ENCODE peak calls at places on chromosome 9, in five cellular contexts. One of them, this sample, is unnamed. For H3K4me1, the result is how much of the 10 kb centered on the place peaks cover.

GRCh38 chr9:10999646-11000045 is 386.8 kb upstream of the PTPRD start:
- DNase-seq in HCT116: no peak
- DNase-seq in hepatocyte: no peak
- DNase-seq in astrocyte: no peak
- DNase-seq in gastrocnemius medialis: no peak
- DNase-seq in this sample: peak

GRCh38 chr9:21741151-21741550 is 61.3 kb upstream of the MTAP start:
- DNase-seq in gastrocnemius medialis: no peak
- DNase-seq in astrocyte: peak
- DNase-seq in hepatocyte: no peak
- DNase-seq in HCT116: no peak
- DNase-seq in this sample: no peak

GRCh38 chr9:36992501-36993316 is 41.4 kb downstream of the PAX5 start:
- DNase-seq in HCT116: no peak
- DNase-seq in astrocyte: no peak
- DNase-seq in gastrocnemius medialis: no peak
- DNase-seq in hepatocyte: no peak
- DNase-seq in this sample: no peak

GRCh38 chr9:23851024-23851629 is 25.1 kb upstream of the ELAVL2 start:
- DNase-seq in HCT116: no peak
- DNase-seq in astrocyte: peak
- DNase-seq in hepatocyte: peak
- DNase-seq in gastrocnemius medialis: no peak
- DNase-seq in this sample: peak

GRCh38 chr9:1977026-1977425 is 38.1 kb upstream of the SMARCA2 start:
- DNase-seq in HCT116: no peak
- DNase-seq in hepatocyte: no peak
- DNase-seq in astrocyte: no peak
- DNase-seq in gastrocnemius medialis: no peak
- DNase-seq in this sample: no peak

GRCh38 chr9:112831281-112831851 is 59.3 kb downstream of the SLC46A2 start:
- DNase-seq in astrocyte: no peak
- DNase-seq in hepatocyte: no peak
- DNase-seq in HCT116: no peak
- DNase-seq in gastrocnemius medialis: peak
- DNase-seq in this sample: no peak

GRCh38 chr9:124110307-124110915 is 98.8 kb downstream of the LHX2 start:
- DNase-seq in HCT116: no peak
- DNase-seq in gastrocnemius medialis: no peak
- DNase-seq in astrocyte: peak
- DNase-seq in hepatocyte: peak
- DNase-seq in this sample: peak

GRCh38 chr9:81535542-81536241 is 153.7 kb downstream of the TLE1 start:
- DNase-seq in astrocyte: peak
- DNase-seq in HCT116: no peak
- DNase-seq in gastrocnemius medialis: no peak
- DNase-seq in hepatocyte: peak
- DNase-seq in this sample: no peak

GRCh38 chr9:1087120-1087881 is 37.1 kb downstream of the DMRT2 start:
- DNase-seq in gastrocnemius medialis: no peak
- DNase-seq in HCT116: no peak
- DNase-seq in hepatocyte: no peak
- DNase-seq in astrocyte: no peak
- DNase-seq in this sample: no peak

GRCh38 chr9:133184971-133185370 is 21.3 kb upstream of the GBGT1 start:
- DNase-seq in astrocyte: peak
- DNase-seq in gastrocnemius medialis: no peak
- DNase-seq in HCT116: peak
- DNase-seq in hepatocyte: peak
- DNase-seq in this sample: peak

GRCh38 chr9:6876195-6876594 is 118.4 kb downstream of the KDM4C start:
- DNase-seq in astrocyte: peak
- DNase-seq in HCT116: no peak
- DNase-seq in hepatocyte: no peak
- DNase-seq in gastrocnemius medialis: no peak
- DNase-seq in this sample: no peak

GRCh38 chr9:2616726-2617377 is 4.7 kb upstream of the VLDLR start:
- DNase-seq in hepatocyte: no peak
- DNase-seq in astrocyte: no peak
- DNase-seq in gastrocnemius medialis: no peak
- DNase-seq in HCT116: no peak
- DNase-seq in this sample: no peak

GRCh38 chr9:114156658-114157421 is 1.5 kb downstream of the COL27A1 start:
- DNase-seq in gastrocnemius medialis: peak
- DNase-seq in astrocyte: peak
- DNase-seq in hepatocyte: peak
- DNase-seq in HCT116: no peak
- DNase-seq in this sample: peak

GRCh38 chr9:114161518-114161917 is 6.2 kb downstream of the COL27A1 start:
- DNase-seq in hepatocyte: no peak
- DNase-seq in gastrocnemius medialis: no peak
- DNase-seq in astrocyte: no peak
- DNase-seq in HCT116: no peak
- DNase-seq in this sample: no peak

GRCh38 chr9:114157516-114158176 is 2.3 kb downstream of the COL27A1 start:
- DNase-seq in HCT116: no peak
- DNase-seq in astrocyte: peak
- DNase-seq in gastrocnemius medialis: no peak
- DNase-seq in hepatocyte: no peak
- DNase-seq in this sample: no peak

GRCh38 chr9:114158482-114159130 is 3.3 kb downstream of the COL27A1 start:
- DNase-seq in gastrocnemius medialis: no peak
- DNase-seq in astrocyte: no peak
- DNase-seq in hepatocyte: no peak
- DNase-seq in HCT116: no peak
- DNase-seq in this sample: no peak

GRCh38 chr9:114159562-114160145 is 4.3 kb downstream of the COL27A1 start:
- DNase-seq in astrocyte: no peak
- DNase-seq in gastrocnemius medialis: no peak
- DNase-seq in hepatocyte: no peak
- DNase-seq in HCT116: no peak
- DNase-seq in this sample: no peak
- H3K4me1 ChIP-seq in astrocyte: under half
- H3K4me1 ChIP-seq in gastrocnemius medialis: under half
- H3K4me1 ChIP-seq in hepatocyte: half or more
- H3K4me1 ChIP-seq in HCT116: under half
- H3K4me1 ChIP-seq in this sample: under half

GRCh38 chr9:88775559-88775958 is 215.7 kb upstream of the S1PR3 start:
- DNase-seq in hepatocyte: no peak
- DNase-seq in astrocyte: peak
- DNase-seq in HCT116: no peak
- DNase-seq in gastrocnemius medialis: no peak
- DNase-seq in this sample: no peak
- H3K4me1 ChIP-seq in hepatocyte: under half
- H3K4me1 ChIP-seq in astrocyte: under half
- H3K4me1 ChIP-seq in HCT116: under half
- H3K4me1 ChIP-seq in gastrocnemius medialis: under half
- H3K4me1 ChIP-seq in this sample: under half

GRCh38 chr9:130845254-130845653 is 10.2 kb downstream of the ABL1 start:
- DNase-seq in gastrocnemius medialis: no peak
- DNase-seq in astrocyte: no peak
- DNase-seq in HCT116: no peak
- DNase-seq in hepatocyte: no peak
- DNase-seq in this sample: peak
- H3K4me1 ChIP-seq in gastrocnemius medialis: half or more
- H3K4me1 ChIP-seq in astrocyte: half or more
- H3K4me1 ChIP-seq in HCT116: under half
- H3K4me1 ChIP-seq in hepatocyte: half or more
- H3K4me1 ChIP-seq in this sample: under half

GRCh38 chr9:32382582-32383320 is 1.7 kb upstream of the ACO1 start:
- DNase-seq in HCT116: no peak
- DNase-seq in hepatocyte: no peak
- DNase-seq in gastrocnemius medialis: no peak
- DNase-seq in astrocyte: no peak
- DNase-seq in this sample: no peak

GRCh38 chr9:32378993-32379729 is 5.3 kb upstream of the ACO1 start:
- DNase-seq in gastrocnemius medialis: no peak
- DNase-seq in hepatocyte: peak
- DNase-seq in HCT116: peak
- DNase-seq in astrocyte: peak
- DNase-seq in this sample: peak

GRCh38 chr9:32380944-32381343 is 3.5 kb upstream of the ACO1 start:
- DNase-seq in HCT116: no peak
- DNase-seq in astrocyte: no peak
- DNase-seq in hepatocyte: no peak
- DNase-seq in gastrocnemius medialis: no peak
- DNase-seq in this sample: no peak

GRCh38 chr9:32376295-32376694 is 8.1 kb upstream of the ACO1 start:
- DNase-seq in astrocyte: no peak
- DNase-seq in gastrocnemius medialis: no peak
- DNase-seq in HCT116: no peak
- DNase-seq in hepatocyte: no peak
- DNase-seq in this sample: peak

DNA sequence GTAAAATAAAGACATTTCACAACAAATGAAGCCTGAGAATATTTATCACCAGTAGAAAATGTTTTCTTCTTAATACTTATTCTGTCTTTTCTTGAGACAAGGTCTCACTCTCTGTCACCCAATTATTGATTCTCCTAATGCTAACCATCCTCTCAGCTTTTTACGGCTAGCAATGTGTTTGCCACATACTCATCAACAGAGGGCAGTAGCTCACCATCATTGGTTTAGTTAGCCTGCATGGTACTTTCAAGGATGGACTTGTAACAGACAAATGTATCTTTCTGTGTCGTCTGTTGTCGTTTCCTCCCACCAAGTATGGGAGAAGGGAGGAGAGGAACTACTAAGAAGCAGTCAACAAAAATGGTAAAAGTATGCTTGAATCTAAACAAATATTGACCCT is 5.9 kb upstream of the ACO1 start:
- DNase-seq in hepatocyte: peak
- DNase-seq in HCT116: peak
- DNase-seq in astrocyte: peak
- DNase-seq in gastrocnemius medialis: no peak
- DNase-seq in this sample: peak
- H3K4me1 ChIP-seq in hepatocyte: under half
- H3K4me1 ChIP-seq in HCT116: under half
- H3K4me1 ChIP-seq in astrocyte: under half
- H3K4me1 ChIP-seq in gastrocnemius medialis: under half
- H3K4me1 ChIP-seq in this sample: under half

GRCh38 chr9:93594041-93594756 is 17.8 kb downstream of the PHF2 start:
- DNase-seq in astrocyte: no peak
- DNase-seq in HCT116: no peak
- DNase-seq in gastrocnemius medialis: no peak
- DNase-seq in hepatocyte: peak
- DNase-seq in this sample: no peak

GRCh38 chr9:93593144-93593655 is 16.8 kb downstream of the PHF2 start:
- DNase-seq in astrocyte: no peak
- DNase-seq in hepatocyte: no peak
- DNase-seq in HCT116: no peak
- DNase-seq in gastrocnemius medialis: no peak
- DNase-seq in this sample: no peak

GRCh38 chr9:93591301-93591700 is 14.9 kb downstream of the PHF2 start:
- DNase-seq in HCT116: no peak
- DNase-seq in astrocyte: no peak
- DNase-seq in gastrocnemius medialis: no peak
- DNase-seq in hepatocyte: no peak
- DNase-seq in this sample: no peak

GRCh38 chr9:93591706-93592388 is 15.5 kb downstream of the PHF2 start:
- DNase-seq in astrocyte: no peak
- DNase-seq in HCT116: no peak
- DNase-seq in hepatocyte: no peak
- DNase-seq in gastrocnemius medialis: no peak
- DNase-seq in this sample: no peak

DNA sequence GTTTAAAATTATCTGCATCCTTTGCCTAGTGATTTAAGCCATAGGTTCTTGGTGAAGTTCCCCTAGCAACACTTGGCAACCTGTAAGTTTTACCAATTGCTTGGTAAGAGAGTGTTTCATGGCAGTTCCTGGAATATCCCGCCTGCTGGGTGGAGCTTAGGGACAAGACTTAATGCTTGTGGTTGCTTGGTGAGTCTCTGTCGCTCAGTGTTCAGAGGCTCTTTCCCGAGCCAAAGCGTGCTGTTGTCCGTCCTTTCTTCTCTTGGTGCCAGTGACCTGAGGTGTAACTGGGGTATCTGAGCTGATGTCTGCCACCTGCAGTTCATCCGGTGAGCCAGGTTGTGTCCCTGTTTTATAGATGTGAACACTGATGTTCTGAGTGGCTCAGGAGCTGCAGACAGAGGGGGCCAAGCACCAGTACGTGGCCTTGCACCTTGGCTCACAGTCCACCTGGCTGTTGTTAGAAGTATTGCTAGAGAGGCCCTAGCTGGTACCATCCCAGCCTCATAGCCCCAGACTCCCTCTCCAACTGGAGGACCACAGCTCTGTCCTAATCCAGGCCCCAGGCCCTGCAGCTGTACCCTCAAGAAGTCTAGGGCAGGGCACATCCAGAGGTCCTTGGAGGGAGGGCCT is 16.1 kb downstream of the PHF2 start:
- DNase-seq in hepatocyte: no peak
- DNase-seq in astrocyte: no peak
- DNase-seq in gastrocnemius medialis: no peak
- DNase-seq in HCT116: peak
- DNase-seq in this sample: no peak
- H3K4me1 ChIP-seq in hepatocyte: under half
- H3K4me1 ChIP-seq in astrocyte: under half
- H3K4me1 ChIP-seq in gastrocnemius medialis: under half
- H3K4me1 ChIP-seq in HCT116: under half
- H3K4me1 ChIP-seq in this sample: under half

DNA sequence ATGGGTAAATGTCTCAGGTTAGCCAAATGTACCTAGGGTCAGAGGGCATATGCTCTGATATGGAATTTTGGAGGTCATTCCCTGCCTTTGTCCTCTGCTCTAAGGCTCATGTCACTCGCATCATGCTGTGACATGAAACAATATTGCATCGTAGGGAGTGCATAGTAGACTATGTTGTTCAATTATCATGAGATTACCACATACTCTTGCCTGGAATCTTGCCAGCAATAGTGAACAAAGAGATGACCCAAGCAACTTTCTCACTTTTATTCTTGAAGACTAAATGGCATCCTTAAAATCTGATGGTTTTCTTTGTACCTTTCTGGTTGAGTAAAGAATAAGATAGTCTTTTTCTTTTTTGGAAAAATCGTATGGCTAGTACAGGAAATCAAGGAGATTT is 27.7 kb downstream of the ZNF462 start:
- DNase-seq in hepatocyte: no peak
- DNase-seq in HCT116: no peak
- DNase-seq in astrocyte: no peak
- DNase-seq in gastrocnemius medialis: no peak
- DNase-seq in this sample: peak
- H3K4me1 ChIP-seq in hepatocyte: under half
- H3K4me1 ChIP-seq in HCT116: under half
- H3K4me1 ChIP-seq in astrocyte: under half
- H3K4me1 ChIP-seq in gastrocnemius medialis: under half
- H3K4me1 ChIP-seq in this sample: under half